ENCODE peak calls at places on chromosomes 7 and 10, in eight cellular contexts. S is adrenal gland; Y is RWPE2; J is IMR-90; B is PC-9; Z is OCI-LY7; F is CD8-positive, alpha-beta T cell; C is HCT116. K is an unnamed sample.

GRCh38 chr10:99787782-99788181 is 5.3 kb downstream of the ABCC2 start:
- DNase-seq in S (no peak), Y (no peak), J (no peak), B (no peak), Z (no peak), F (no peak), C (no peak), K (no peak)

GRCh38 chr10:71084061-71084817 is 128.1 kb upstream of the UNC5B start:
- DNase-seq in S (no peak), Y (peak; percentile 19), J (no peak), B (no peak), Z (no peak), F (no peak), C (no peak), K (no peak)

GRCh38 chr7:66804001-66804400 is 63.5 kb downstream of the RABGEF1 start:
- DNase-seq in S (no peak), Y (no peak), J (no peak), B (no peak), Z (no peak), F (no peak), C (no peak), K (no peak)

GRCh38 chr7:136938476-136938875 is 70.0 kb downstream of the CHRM2 start:
- DNase-seq in S (no peak), Y (no peak), J (no peak), B (no peak), Z (no peak), F (no peak), C (no peak), K (no peak)

GRCh38 chr10:132961864-132962622 is 19.7 kb upstream of the CFAP46 start:
- DNase-seq in S (peak; percentile 65), Y (peak; percentile 66), J (peak; percentile 67), B (no peak), Z (peak; percentile 53), F (peak; percentile 56), C (no peak), K (peak; percentile 78)

GRCh38 chr7:28984631-28985030 is 26.5 kb upstream of the TRIL start:
- DNase-seq in S (peak; percentile 45), Y (no peak), J (peak; percentile 85), B (peak; percentile 65), Z (no peak), F (no peak), C (no peak), K (peak; percentile 53)

GRCh38 chr7:83410989-83411591 is 237.8 kb downstream of the SEMA3E start:
- DNase-seq in S (peak; percentile 15), Y (no peak), J (peak; percentile 61), B (peak; percentile 40), Z (peak; percentile 43), F (no peak), C (peak; percentile 36), K (no peak)

GRCh38 chr10:75452997-75453396 is 21.6 kb downstream of the LRMDA start:
- DNase-seq in S (no peak), Y (no peak), J (no peak), B (no peak), Z (no peak), F (no peak), C (no peak), K (no peak)

GRCh38 chr10:18418579-18419210 is 232.7 kb downstream of the NSUN6 start:
- DNase-seq in S (no peak), Y (no peak), J (peak; percentile 82), B (no peak), Z (no peak), F (no peak), C (no peak), K (no peak)

GRCh38 chr7:431658-432111 is 88.0 kb downstream of the PDGFA start:
- DNase-seq in S (peak; percentile 26), Y (no peak), J (no peak), B (no peak), Z (no peak), F (no peak), C (no peak), K (no peak)

GRCh38 chr7:38374507-38374906 is 101.1 kb upstream of the TARP start:
- DNase-seq in S (peak; percentile 24), Y (no peak), J (peak; percentile 34), B (no peak), Z (peak; percentile 53), F (peak; percentile 53), C (no peak), K (no peak)

GRCh38 chr7:140923358-140924006 is 1.2 kb downstream of the BRAF start:
- DNase-seq in S (peak; percentile 29), Y (no peak), J (no peak), B (no peak), Z (peak; percentile 7), F (no peak), C (no peak), K (no peak)

GRCh38 chr7:117019786-117020604 is 66.7 kb downstream of the ST7 start:
- DNase-seq in S (peak; percentile 79), Y (peak; percentile 55), J (peak; percentile 97), B (no peak), Z (no peak), F (no peak), C (peak; percentile 54), K (peak; percentile 50)

GRCh38 chr7:122303971-122304603 is 463 bp downstream of the FEZF1 start:
- DNase-seq in S (no peak), Y (no peak), J (no peak), B (no peak), Z (no peak), F (no peak), C (no peak), K (peak; percentile 47)

GRCh38 chr7:122305475-122306319 is 1.1 kb upstream of the FEZF1 start:
- DNase-seq in S (no peak), Y (no peak), J (no peak), B (no peak), Z (no peak), F (no peak), C (peak; percentile 26), K (no peak)

GRCh38 chr7:122304604-122304975 is at the start of gene FEZF1:
- DNase-seq in S (no peak), Y (no peak), J (no peak), B (no peak), Z (no peak), F (no peak), C (peak; percentile 53), K (peak; percentile 49)

GRCh38 chr7:122303522-122303970 is 1.0 kb downstream of the FEZF1 start:
- DNase-seq in S (no peak), Y (no peak), J (no peak), B (no peak), Z (no peak), F (no peak), C (no peak), K (no peak)

GRCh38 chr7:122304996-122305421 is 459 bp upstream of the FEZF1 start:
- DNase-seq in S (no peak), Y (no peak), J (no peak), B (no peak), Z (no peak), F (no peak), C (no peak), K (no peak)
- H3K4me1 ChIP-seq in S (peaks cover 43% of the 10 kb centered on the region), Y (no peaks in the 10 kb centered on the region), J (no peaks in the 10 kb centered on the region), B (no peaks in the 10 kb centered on the region), Z (no peaks in the 10 kb centered on the region), F (no peaks in the 10 kb centered on the region), C (no peaks in the 10 kb centered on the region), K (peaks cover 28% of the 10 kb centered on the region)

GRCh38 chr10:21927601-21928000 is 75.9 kb downstream of the DNAJC1 start:
- DNase-seq in S (no peak), Y (no peak), J (peak; percentile 77), B (peak; percentile 47), Z (no peak), F (no peak), C (no peak), K (no peak)
- H3K4me3 ChIP-seq in S (no peak overlapping the region), Y (no peak overlapping the region), J (no peak overlapping the region), B (no peak overlapping the region), Z (no peak overlapping the region), F (no peak overlapping the region), C (no peak overlapping the region), K (no peak overlapping the region)

GRCh38 chr10:80168679-80169380 is 36.3 kb downstream of the PLAC9 start:
- DNase-seq in S (no peak), Y (no peak), J (peak; percentile 47), B (no peak), Z (peak; percentile 34), F (no peak), C (no peak), K (no peak)
- H3K4me1 ChIP-seq in S (no peaks in the 10 kb centered on the region), Y (peaks cover 27% of the 10 kb centered on the region), J (peaks cover 28% of the 10 kb centered on the region), B (peaks cover 74% of the 10 kb centered on the region), Z (peaks cover 6% of the 10 kb centered on the region), F (peaks cover 4% of the 10 kb centered on the region), C (peaks cover 5% of the 10 kb centered on the region), K (peaks cover 79% of the 10 kb centered on the region)

GRCh38 chr10:58351616-58352578 is 17.1 kb downstream of the UBE2D1 start:
- DNase-seq in S (no peak), Y (no peak), J (no peak), B (no peak), Z (no peak), F (no peak), C (no peak), K (no peak)
- H3K4me3 ChIP-seq in S (no peak overlapping the region), Y (no peak overlapping the region), J (no peak overlapping the region), B (no peak overlapping the region), Z (no peak overlapping the region), F (no peak overlapping the region), C (no peak overlapping the region), K (no peak overlapping the region)

GRCh38 chr10:119655566-119656001 is 4.4 kb downstream of the BAG3 start:
- DNase-seq in S (peak; percentile 87), Y (no peak), J (peak; percentile 88), B (peak; percentile 61), Z (no peak), F (peak; percentile 2), C (no peak), K (no peak)
- H3K4me1 ChIP-seq in S (peaks cover 78% of the 10 kb centered on the region), Y (peaks cover 58% of the 10 kb centered on the region), J (peaks cover 43% of the 10 kb centered on the region), B (peaks cover 73% of the 10 kb centered on the region), Z (peaks cover 10% of the 10 kb centered on the region), F (peaks cover 47% of the 10 kb centered on the region), C (peaks cover 34% of the 10 kb centered on the region), K (peaks cover 73% of the 10 kb centered on the region)

DNA sequence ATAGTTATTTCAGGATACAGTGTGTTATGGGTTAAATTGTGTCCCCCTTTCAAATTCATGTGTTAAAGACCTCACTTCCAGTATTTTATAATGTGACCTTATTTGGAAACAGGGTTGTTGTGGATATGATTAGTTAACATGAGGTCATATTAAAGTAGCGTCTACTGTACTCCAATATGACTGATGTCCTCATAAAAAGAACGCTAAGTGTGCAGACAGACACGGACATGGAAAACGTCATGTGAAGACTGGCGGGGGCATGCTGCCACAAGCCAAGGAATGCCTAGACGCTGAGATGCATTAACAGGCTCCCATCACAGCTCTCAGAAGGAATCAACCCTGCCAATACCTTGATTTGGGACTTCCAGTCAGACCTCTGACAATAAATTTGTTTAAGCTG is 1.5 kb upstream of the WDR37 start:
- DNase-seq in S (no peak), Y (no peak), J (no peak), B (no peak), Z (no peak), F (no peak), C (no peak), K (no peak)
- H3K4me3 ChIP-seq in S (no peak overlapping the region), Y (peak overlapping the region; percentile 96), J (no peak overlapping the region), B (peak overlapping the region; percentile 96), Z (peak overlapping the region; percentile 80), F (no peak overlapping the region), C (no peak overlapping the region), K (no peak overlapping the region)

GRCh38 chr10:43419997-43420368 is 11.0 kb upstream of the HNRNPF start:
- DNase-seq in S (no peak), Y (no peak), J (no peak), B (no peak), Z (no peak), F (no peak), C (no peak), K (no peak)
- H3K4me1 ChIP-seq in S (peaks cover 8% of the 10 kb centered on the region), Y (peaks cover 3% of the 10 kb centered on the region), J (peaks cover 2% of the 10 kb centered on the region), B (peaks cover 14% of the 10 kb centered on the region), Z (peaks cover 53% of the 10 kb centered on the region), F (peaks cover 40% of the 10 kb centered on the region), C (peaks cover 33% of the 10 kb centered on the region), K (peaks cover 17% of the 10 kb centered on the region)